ENCODE peak calls at places on chromosomes 12 and 14, in nine cellular contexts. H is iPS-NIHi11, N is left kidney, Y is NCI-H2081, C is IMR-90, W is A549, A is NCI-H1092 treated with DMSO at 0.1 percent for 48 hours, I is KBM-7, G is hepatic stellate cell. V is an unnamed sample.

GRCh38 chr14:103071544-103072251 is 12.3 kb upstream of the LBHD2 start:
- DNase-seq in H (no peak), N (no peak), Y (no peak), C (no peak), W (no peak), A (no peak), I (no peak), G (no peak), V (no peak)

GRCh38 chr12:94650143-94651056 is at the start of gene TMCC3:
- DNase-seq in H (peak), N (peak), Y (peak), C (no peak), W (peak), A (peak), I (peak), G (peak), V (peak)

GRCh38 chr12:48750769-48751356 is 34.4 kb upstream of the CCNT1 start:
- DNase-seq in H (no peak), N (no peak), Y (no peak), C (peak), W (no peak), A (no peak), I (no peak), G (no peak), V (no peak)

GRCh38 chr12:113065126-113066007 is 8.8 kb downstream of the DTX1 start:
- DNase-seq in H (peak), N (peak), Y (peak), C (no peak), W (no peak), A (peak), I (peak), G (no peak), V (no peak)

GRCh38 chr12:124525927-124526692 is 41.3 kb downstream of the NCOR2 start:
- DNase-seq in H (no peak), N (no peak), Y (no peak), C (no peak), W (no peak), A (no peak), I (no peak), G (no peak), V (no peak)

GRCh38 chr12:65800928-65801327 is 23.4 kb upstream of the HMGA2 start:
- DNase-seq in H (no peak), N (peak), Y (no peak), C (peak), W (no peak), A (no peak), I (no peak), G (no peak), V (no peak)

GRCh38 chr14:95835331-95835730 is 41.3 kb upstream of the TUNAR start:
- DNase-seq in H (no peak), N (no peak), Y (no peak), C (peak), W (no peak), A (no peak), I (peak), G (no peak), V (no peak)

GRCh38 chr12:124695861-124696260 is 128.4 kb upstream of the NCOR2 start:
- DNase-seq in H (peak), N (peak), Y (no peak), C (peak), W (no peak), A (no peak), I (no peak), G (no peak), V (no peak)

GRCh38 chr14:51093371-51094281 is 1.3 kb downstream of the TRIM9 start:
- DNase-seq in H (peak), N (peak), Y (peak), C (no peak), W (peak), A (peak), I (no peak), G (no peak), V (no peak)

GRCh38 chr12:24997970-24998582 is 49.2 kb upstream of the BCAT1 start:
- DNase-seq in H (no peak), N (peak), Y (no peak), C (peak), W (no peak), A (no peak), I (no peak), G (peak), V (no peak)

GRCh38 chr12:104423809-104424208 is 32.9 kb upstream of the CHST11 start:
- DNase-seq in H (no peak), N (no peak), Y (no peak), C (no peak), W (no peak), A (no peak), I (no peak), G (no peak), V (no peak)

GRCh38 chr14:39977198-39977597 is 545.0 kb upstream of the FBXO33 start:
- DNase-seq in H (no peak), N (no peak), Y (peak), C (no peak), W (no peak), A (peak), I (no peak), G (no peak), V (no peak)

GRCh38 chr12:68391905-68392304 is 59.7 kb upstream of the MDM1 start:
- DNase-seq in H (no peak), N (no peak), Y (no peak), C (no peak), W (no peak), A (no peak), I (no peak), G (no peak), V (no peak)

GRCh38 chr12:100554608-100555077 is 18.8 kb upstream of the GAS2L3 start:
- DNase-seq in H (peak), N (peak), Y (peak), C (peak), W (peak), A (peak), I (peak), G (peak), V (no peak)

GRCh38 chr12:108098374-108098773 is 30.7 kb upstream of the WSCD2 start:
- DNase-seq in H (no peak), N (no peak), Y (no peak), C (no peak), W (no peak), A (no peak), I (no peak), G (no peak), V (no peak)

GRCh38 chr12:52756281-52756960 is 20.7 kb downstream of the KRT76 start:
- DNase-seq in H (no peak), N (no peak), Y (no peak), C (no peak), W (no peak), A (no peak), I (no peak), G (no peak), V (no peak)

GRCh38 chr14:95533822-95534221 is 1.0 kb upstream of the GLRX5 start:
- DNase-seq in H (no peak), N (no peak), Y (no peak), C (no peak), W (no peak), A (no peak), I (no peak), G (no peak), V (no peak)